ENCODE peak calls at places on chromosomes 12 and 14, in seven cellular contexts. X is cardiac muscle cell; W is AG08395; D is stimulated activated CD8-positive, alpha-beta memory T cell treated with anti-CD3 and anti-CD28 coated beads, Interleukin-7, amount 100 ng/mL, for 24 hours; C is HuH-7; A is sigmoid colon; Y is LoVo. L is an unnamed sample.

GRCh38 chr12:56084958-56085543 is 5.1 kb downstream of the ERBB3 start:
- DNase-seq in X (peak; percentile 14), W (no peak), D (no peak), A (no peak), C (peak; percentile 55), Y (no peak), L (no peak)

GRCh38 chr14:85090681-85091080 is 439.3 kb upstream of the FLRT2 start:
- DNase-seq in C (no peak), D (no peak), X (no peak), Y (no peak), A (no peak), W (no peak), L (no peak)

GRCh38 chr12:56590237-56590830 is 39.8 kb downstream of the BAZ2A start:
- DNase-seq in X (peak; percentile 37), A (no peak), D (no peak), W (no peak), C (peak; percentile 77), Y (no peak), L (no peak)

GRCh38 chr12:6936378-6936638 is 7.3 kb upstream of the RNU7-1 start:
- DNase-seq in W (no peak), A (no peak), X (no peak), Y (no peak), D (no peak), C (no peak), L (no peak)

GRCh38 chr12:6471992-6472366 is 1.5 kb upstream of the VAMP1 start:
- DNase-seq in Y (no peak), A (no peak), W (peak; percentile 69), D (no peak), X (no peak), C (no peak), L (no peak)

GRCh38 chr12:53193953-53194716 is 12.9 kb downstream of the ITGB7 start:
- DNase-seq in Y (no peak), C (no peak), D (no peak), A (no peak), X (no peak), W (no peak), L (no peak)

GRCh38 chr12:69684472-69684871 is 14.6 kb downstream of the BEST3 start:
- DNase-seq in C (no peak), D (no peak), W (no peak), Y (no peak), A (no peak), X (no peak), L (no peak)

GRCh38 chr14:69901113-69901951 is 22.1 kb downstream of the SMOC1 start:
- DNase-seq in A (no peak), D (no peak), X (peak; percentile 85), C (no peak), Y (no peak), W (no peak), L (no peak)

GRCh38 chr14:46951103-46951502 is 299.5 kb upstream of the RPL10L start:
- DNase-seq in C (no peak), A (no peak), X (no peak), D (no peak), W (no peak), Y (no peak), L (no peak)

GRCh38 chr12:106310687-106311086 is 8.2 kb downstream of the TCP11L2 start:
- DNase-seq in A (no peak), X (no peak), Y (no peak), C (no peak), D (no peak), W (no peak), L (no peak)

GRCh38 chr12:97713972-97714588 is 251.5 kb downstream of the RMST start:
- DNase-seq in D (no peak), Y (no peak), A (no peak), W (no peak), C (no peak), X (no peak), L (no peak)

GRCh38 chr14:103923863-103924262 is 4.4 kb upstream of the TDRD9 start:
- DNase-seq in C (no peak), A (no peak), W (no peak), Y (no peak), X (peak; percentile 13), D (no peak), L (peak; percentile 69)

GRCh38 chr12:6996040-6996441 is 22.2 kb downstream of the LPCAT3 start:
- DNase-seq in Y (no peak), A (no peak), C (no peak), D (no peak), W (peak; percentile 88), X (peak; percentile 56), L (no peak)

GRCh38 chr12:124539084-124540041 is 28.0 kb downstream of the NCOR2 start:
- DNase-seq in W (no peak), D (no peak), Y (no peak), A (no peak), C (no peak), X (no peak), L (no peak)

GRCh38 chr12:28374556-28374955 is 184.3 kb downstream of the CCDC91 start:
- DNase-seq in Y (no peak), W (peak; percentile 2), X (peak; percentile 11), C (no peak), A (no peak), D (no peak), L (no peak)

GRCh38 chr14:103507751-103508150 is 14.9 kb downstream of the CKB start:
- DNase-seq in X (no peak), Y (no peak), W (no peak), C (no peak), A (peak; percentile 15), D (no peak), L (no peak)

GRCh38 chr14:69324341-69324931 is 64.5 kb downstream of the GALNT16 start:
- DNase-seq in W (no peak), C (no peak), Y (no peak), A (peak; percentile 46), X (no peak), D (no peak), L (no peak)

GRCh38 chr12:132178801-132179401 is 34.6 kb downstream of the NOC4L start:
- DNase-seq in W (no peak), C (no peak), D (no peak), A (no peak), X (no peak), Y (peak; percentile 15), L (peak; percentile 21)

L was measured in NCI-H2227 treated with DMSO at 0.1 percent for 48 hours.